ENCODE peak calls at places on chromosomes 12 and 14, in eight cellular contexts. T is right cardiac atrium; C is CD8-positive, alpha-beta memory T cell; A is CD4-positive, CD25-positive, alpha-beta regulatory T cell; V is endodermal cell; F is caudate nucleus; R is right lobe of liver; Q is neuronal stem cell. E is an unnamed sample.

GRCh38 chr12:7108042-7108927 is 729 bp downstream of the C1RL start:
- DNase-seq in T (peak; percentile 90), F (peak; percentile 20), R (peak; percentile 90), A (peak; percentile 94), V (peak; percentile 90), Q (peak; percentile 41), C (peak; percentile 66), E (peak; percentile 76)

GRCh38 chr14:65075628-65076325 is 26.5 kb downstream of the MAX start:
- DNase-seq in R (no peak), C (no peak), Q (no peak), A (no peak), V (no peak), F (no peak), T (no peak), E (no peak)

GRCh38 chr14:92456215-92457017 is 57.2 kb upstream of the RIN3 start:
- DNase-seq in V (peak; percentile 86), A (no peak), F (no peak), T (peak; percentile 74), C (no peak), Q (peak; percentile 48), R (no peak), E (no peak)

GRCh38 chr12:123948401-123949117 is 24.1 kb downstream of the CCDC92 start:
- DNase-seq in Q (no peak), T (no peak), R (no peak), C (no peak), V (no peak), A (no peak), F (no peak), E (no peak)

GRCh38 chr12:131229426-131230339 is 276.0 kb downstream of the ADGRD1 start:
- DNase-seq in R (peak; percentile 45), F (no peak), A (no peak), V (peak; percentile 91), C (no peak), T (no peak), Q (no peak), E (no peak)

GRCh38 chr14:63677891-63678379 is 36.3 kb upstream of the WDR89 start:
- DNase-seq in V (no peak), T (no peak), Q (no peak), F (no peak), R (no peak), A (no peak), C (no peak), E (no peak)

GRCh38 chr14:58822856-58823255 is 185.1 kb downstream of the DACT1 start:
- DNase-seq in T (no peak), F (no peak), A (no peak), C (no peak), R (no peak), Q (no peak), V (no peak), E (no peak)

GRCh38 chr12:18919826-18920511 is 182.1 kb downstream of the CAPZA3 start:
- DNase-seq in Q (no peak), T (no peak), A (no peak), C (no peak), R (no peak), V (no peak), F (no peak), E (no peak)

GRCh38 chr14:100143934-100144333 is 15.5 kb downstream of the DEGS2 start:
- DNase-seq in F (no peak), V (no peak), A (no peak), R (no peak), C (no peak), Q (no peak), T (no peak), E (no peak)

GRCh38 chr12:1583421-1584078 is 10.8 kb downstream of the FBXL14 start:
- DNase-seq in Q (peak; percentile 82), A (peak; percentile 82), C (peak; percentile 63), T (no peak), R (no peak), V (peak; percentile 89), F (peak; percentile 65), E (no peak)

DNA sequence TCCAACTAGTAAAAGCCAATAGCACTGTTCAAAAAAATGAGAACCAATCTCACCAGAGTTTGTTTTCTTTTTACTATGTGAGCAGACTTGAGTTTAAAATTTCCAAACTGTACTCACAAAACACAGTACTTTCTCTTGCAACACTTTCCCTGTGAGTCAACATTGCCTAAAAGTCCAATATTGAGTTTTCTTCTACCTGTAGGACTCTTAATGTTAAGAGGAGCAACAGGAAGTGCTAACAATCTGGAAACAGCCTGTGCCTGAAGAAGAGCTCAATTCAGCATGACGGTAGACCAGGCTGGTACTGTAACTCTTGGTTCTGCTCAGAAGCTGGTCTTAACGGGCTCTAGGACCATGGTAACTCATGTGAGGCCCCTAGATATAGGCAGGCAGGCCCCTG is 144.3 kb downstream of the MED13L start:
- DNase-seq in R (no peak), T (no peak), C (no peak), F (no peak), Q (no peak), V (no peak), A (no peak), E (no peak)
- H3K27ac ChIP-seq in R (no peak overlapping the region), T (no peak overlapping the region), C (no peak overlapping the region), F (no peak overlapping the region), Q (no peak overlapping the region), V (no peak overlapping the region), A (no peak overlapping the region), E (peak overlapping the region; percentile 30)

GRCh38 chr12:118310320-118310719 is 62.4 kb downstream of the TAOK3 start:
- DNase-seq in T (no peak), R (no peak), F (no peak), C (no peak), A (no peak), V (no peak), Q (no peak), E (no peak)

GRCh38 chr12:118311666-118312065 is 61.0 kb downstream of the TAOK3 start:
- DNase-seq in R (no peak), V (no peak), F (no peak), Q (no peak), T (no peak), C (no peak), A (no peak), E (no peak)

GRCh38 chr12:118302053-118302452 is 70.7 kb downstream of the TAOK3 start:
- DNase-seq in A (no peak), Q (no peak), F (no peak), R (no peak), V (no peak), C (no peak), T (no peak), E (peak; percentile 77)

GRCh38 chr12:118304093-118304492 is 68.6 kb downstream of the TAOK3 start:
- DNase-seq in Q (no peak), V (no peak), R (no peak), C (no peak), A (no peak), F (no peak), T (no peak), E (no peak)

GRCh38 chr12:118307069-118307954 is 65.4 kb downstream of the TAOK3 start:
- DNase-seq in T (no peak), C (no peak), Q (no peak), R (no peak), F (no peak), A (peak; percentile 38), V (no peak), E (no peak)
- H3K27ac ChIP-seq in T (no peak overlapping the region), C (no peak overlapping the region), Q (no peak overlapping the region), R (no peak overlapping the region), F (no peak overlapping the region), A (no peak overlapping the region), V (no peak overlapping the region), E (peak overlapping the region; percentile 99)

GRCh38 chr12:121203482-121203881 is 6.4 kb upstream of the P2RX4 start:
- DNase-seq in Q (no peak), R (no peak), V (no peak), A (no peak), T (no peak), C (no peak), F (no peak), E (no peak)

GRCh38 chr12:121198949-121199348 is 11.0 kb upstream of the P2RX4 start:
- DNase-seq in C (no peak), A (no peak), T (no peak), F (no peak), R (peak; percentile 8), Q (no peak), V (no peak), E (no peak)

GRCh38 chr12:121205491-121205890 is 4.4 kb upstream of the P2RX4 start:
- DNase-seq in Q (no peak), A (no peak), R (no peak), T (no peak), F (no peak), C (no peak), V (no peak), E (no peak)

GRCh38 chr12:121196902-121197301 is 13.0 kb upstream of the P2RX4 start:
- DNase-seq in C (no peak), R (no peak), F (no peak), A (peak; percentile 27), T (no peak), Q (no peak), V (no peak), E (no peak)

DNA sequence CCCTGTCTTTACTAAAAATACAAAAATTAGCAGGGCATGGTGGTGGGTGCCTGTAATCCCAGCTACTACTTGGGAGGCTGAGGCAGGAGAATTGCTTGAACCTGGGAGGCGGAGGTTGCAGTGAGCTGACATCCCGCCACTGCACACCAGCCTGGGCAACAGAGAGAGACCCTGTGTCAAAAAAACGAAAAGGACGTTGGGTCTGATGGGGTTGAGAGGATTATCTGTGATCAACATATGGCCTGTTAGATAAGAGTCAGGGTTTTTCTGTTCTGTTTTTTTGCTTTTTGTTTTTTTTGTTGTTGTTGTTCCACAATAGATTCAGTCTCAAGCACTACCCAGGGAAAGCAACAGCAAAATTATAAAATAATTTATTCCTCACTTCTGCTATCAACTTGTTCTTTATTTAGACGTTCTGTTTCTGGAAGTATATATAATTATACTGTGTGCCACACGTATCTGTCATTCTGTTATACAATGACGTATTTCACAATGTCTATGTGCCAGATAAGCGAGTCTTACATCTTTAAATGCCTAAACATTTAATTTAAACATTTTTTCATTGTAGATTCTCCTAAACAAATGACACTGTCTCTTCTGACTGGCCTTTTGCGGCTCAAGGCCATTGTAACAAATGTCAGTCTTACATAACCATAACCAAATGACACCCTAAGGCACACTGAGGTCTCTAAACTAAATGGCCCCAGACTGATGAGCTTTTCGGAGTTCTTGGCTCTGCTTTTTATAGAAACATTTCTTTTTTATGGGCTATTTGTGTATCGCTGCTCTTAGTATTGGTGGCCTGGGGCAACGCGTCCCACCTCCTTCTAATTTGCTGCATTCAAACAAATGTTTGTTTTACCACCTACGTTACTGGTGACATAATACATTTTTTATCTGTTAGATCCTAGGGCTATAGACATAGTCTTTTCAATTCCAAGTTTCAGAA is 7.2 kb upstream of the P2RX4 start:
- DNase-seq in R (no peak), A (no peak), T (no peak), F (no peak), Q (no peak), V (no peak), C (no peak), E (no peak)
- H3K27ac ChIP-seq in R (no peak overlapping the region), A (no peak overlapping the region), T (no peak overlapping the region), F (no peak overlapping the region), Q (no peak overlapping the region), V (no peak overlapping the region), C (peak overlapping the region; percentile 56), E (no peak overlapping the region)

DNA sequence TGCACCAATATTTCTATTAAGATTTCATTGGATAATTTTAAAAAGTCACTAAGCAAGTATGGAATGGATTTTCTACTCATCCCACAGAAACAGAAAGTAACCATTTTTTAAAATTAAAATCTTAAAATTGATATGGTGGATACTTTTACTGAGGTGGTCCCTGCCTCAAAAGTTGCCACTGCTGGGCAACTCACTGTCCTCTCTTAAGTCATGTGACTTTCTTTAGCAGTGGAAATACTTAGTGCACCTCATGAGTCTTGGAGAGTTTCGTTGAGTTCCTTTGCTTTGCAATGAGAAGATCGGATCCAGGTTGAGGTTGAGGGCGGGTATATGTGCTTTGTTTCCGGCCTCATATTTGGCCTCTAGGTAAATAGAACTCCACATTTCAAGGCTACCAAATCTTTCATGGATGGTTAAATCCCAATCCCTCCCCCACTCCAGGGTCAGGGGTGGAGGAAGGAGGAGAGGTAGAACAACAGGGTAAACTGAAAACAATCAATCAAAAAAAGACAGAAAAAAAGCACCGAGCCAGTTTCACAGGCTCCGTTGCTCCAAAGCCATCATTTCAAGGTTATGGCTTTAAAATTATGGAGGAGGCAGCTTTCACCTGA is 39.5 kb upstream of the DUSP6 start:
- DNase-seq in F (no peak), V (no peak), A (no peak), R (no peak), T (no peak), Q (no peak), C (no peak), E (no peak)
- H3K27ac ChIP-seq in F (no peak overlapping the region), V (no peak overlapping the region), A (no peak overlapping the region), R (peak overlapping the region; percentile 76), T (no peak overlapping the region), Q (no peak overlapping the region), C (no peak overlapping the region), E (no peak overlapping the region)